ENCODE peak calls at places on chromosomes 12 and 14, in eight cellular contexts. One of them, this sample, is unnamed. For H3K9me2, the result is how much of the 10 kb centered on the place peaks cover.

GRCh38 chr14:57179273-57179672 is 89.4 kb downstream of the EXOC5 start:
- DNase-seq in MM.1S: no peak
- DNase-seq in OCI-LY7: no peak
- DNase-seq in HCT116: no peak
- DNase-seq in SK-N-SH: no peak
- DNase-seq in GM23338: no peak
- DNase-seq in PC-9: no peak
- DNase-seq in PC-3: no peak
- DNase-seq in this sample: no peak

GRCh38 chr14:91872517-91873470 is 5.5 kb upstream of the TC2N start:
- DNase-seq in MM.1S: no peak
- DNase-seq in PC-9: peak
- DNase-seq in SK-N-SH: no peak
- DNase-seq in PC-3: peak
- DNase-seq in OCI-LY7: peak
- DNase-seq in HCT116: no peak
- DNase-seq in GM23338: no peak
- DNase-seq in this sample: no peak

GRCh38 chr14:92263681-92264080 is 59.3 kb upstream of the SLC24A4 start:
- DNase-seq in SK-N-SH: no peak
- DNase-seq in MM.1S: no peak
- DNase-seq in OCI-LY7: no peak
- DNase-seq in PC-9: no peak
- DNase-seq in GM23338: no peak
- DNase-seq in HCT116: no peak
- DNase-seq in PC-3: peak
- DNase-seq in this sample: no peak

GRCh38 chr12:20368653-20369163 is 371 bp downstream of the PDE3A start:
- DNase-seq in OCI-LY7: no peak
- DNase-seq in PC-3: no peak
- DNase-seq in SK-N-SH: peak
- DNase-seq in PC-9: no peak
- DNase-seq in MM.1S: no peak
- DNase-seq in HCT116: no peak
- DNase-seq in GM23338: peak
- DNase-seq in this sample: peak

GRCh38 chr12:92726865-92727264 is 24.1 kb downstream of the PLEKHG7 start:
- DNase-seq in PC-9: no peak
- DNase-seq in HCT116: no peak
- DNase-seq in GM23338: no peak
- DNase-seq in MM.1S: no peak
- DNase-seq in SK-N-SH: no peak
- DNase-seq in PC-3: no peak
- DNase-seq in OCI-LY7: no peak
- DNase-seq in this sample: no peak

GRCh38 chr12:91404362-91404899 is 221.8 kb upstream of the DCN start:
- DNase-seq in SK-N-SH: no peak
- DNase-seq in OCI-LY7: no peak
- DNase-seq in GM23338: no peak
- DNase-seq in MM.1S: no peak
- DNase-seq in HCT116: no peak
- DNase-seq in PC-9: no peak
- DNase-seq in PC-3: no peak
- DNase-seq in this sample: no peak

GRCh38 chr14:38721822-38722431 is 381.1 kb downstream of the SEC23A start:
- DNase-seq in HCT116: peak
- DNase-seq in GM23338: peak
- DNase-seq in SK-N-SH: peak
- DNase-seq in MM.1S: peak
- DNase-seq in OCI-LY7: peak
- DNase-seq in PC-9: peak
- DNase-seq in PC-3: peak
- DNase-seq in this sample: peak

GRCh38 chr14:48111151-48111550 is 435.7 kb upstream of the MDGA2 start:
- DNase-seq in HCT116: no peak
- DNase-seq in MM.1S: no peak
- DNase-seq in PC-3: no peak
- DNase-seq in PC-9: no peak
- DNase-seq in SK-N-SH: no peak
- DNase-seq in OCI-LY7: no peak
- DNase-seq in GM23338: no peak
- DNase-seq in this sample: no peak

GRCh38 chr12:27688671-27689070 is 7.6 kb upstream of the REP15 start:
- DNase-seq in PC-3: no peak
- DNase-seq in GM23338: no peak
- DNase-seq in OCI-LY7: no peak
- DNase-seq in SK-N-SH: no peak
- DNase-seq in HCT116: no peak
- DNase-seq in PC-9: no peak
- DNase-seq in MM.1S: no peak
- DNase-seq in this sample: no peak

GRCh38 chr12:124842800-124843510 is 20.7 kb downstream of the SCARB1 start:
- DNase-seq in HCT116: no peak
- DNase-seq in OCI-LY7: no peak
- DNase-seq in MM.1S: no peak
- DNase-seq in PC-3: no peak
- DNase-seq in PC-9: no peak
- DNase-seq in SK-N-SH: no peak
- DNase-seq in GM23338: no peak
- DNase-seq in this sample: no peak

GRCh38 chr14:81684696-81685095 is 151.0 kb upstream of the SEL1L start:
- DNase-seq in GM23338: no peak
- DNase-seq in MM.1S: no peak
- DNase-seq in PC-9: no peak
- DNase-seq in PC-3: peak
- DNase-seq in HCT116: no peak
- DNase-seq in SK-N-SH: no peak
- DNase-seq in OCI-LY7: no peak
- DNase-seq in this sample: no peak

GRCh38 chr12:132131229-132131628 is 12.9 kb downstream of the DDX51 start:
- DNase-seq in MM.1S: no peak
- DNase-seq in GM23338: no peak
- DNase-seq in SK-N-SH: no peak
- DNase-seq in PC-9: no peak
- DNase-seq in PC-3: no peak
- DNase-seq in OCI-LY7: no peak
- DNase-seq in HCT116: no peak
- DNase-seq in this sample: no peak

GRCh38 chr12:132130690-132131089 is 13.4 kb downstream of the DDX51 start:
- DNase-seq in HCT116: no peak
- DNase-seq in MM.1S: no peak
- DNase-seq in OCI-LY7: no peak
- DNase-seq in GM23338: no peak
- DNase-seq in PC-3: no peak
- DNase-seq in SK-N-SH: no peak
- DNase-seq in PC-9: no peak
- DNase-seq in this sample: no peak

GRCh38 chr12:132127041-132127440 is 17.1 kb downstream of the DDX51 start:
- DNase-seq in HCT116: no peak
- DNase-seq in PC-9: no peak
- DNase-seq in PC-3: no peak
- DNase-seq in SK-N-SH: no peak
- DNase-seq in GM23338: no peak
- DNase-seq in MM.1S: no peak
- DNase-seq in OCI-LY7: no peak
- DNase-seq in this sample: no peak

GRCh38 chr12:132131952-132132351 is 12.2 kb downstream of the DDX51 start:
- DNase-seq in GM23338: no peak
- DNase-seq in PC-3: no peak
- DNase-seq in SK-N-SH: no peak
- DNase-seq in MM.1S: no peak
- DNase-seq in HCT116: no peak
- DNase-seq in OCI-LY7: no peak
- DNase-seq in PC-9: no peak
- DNase-seq in this sample: no peak

DNA sequence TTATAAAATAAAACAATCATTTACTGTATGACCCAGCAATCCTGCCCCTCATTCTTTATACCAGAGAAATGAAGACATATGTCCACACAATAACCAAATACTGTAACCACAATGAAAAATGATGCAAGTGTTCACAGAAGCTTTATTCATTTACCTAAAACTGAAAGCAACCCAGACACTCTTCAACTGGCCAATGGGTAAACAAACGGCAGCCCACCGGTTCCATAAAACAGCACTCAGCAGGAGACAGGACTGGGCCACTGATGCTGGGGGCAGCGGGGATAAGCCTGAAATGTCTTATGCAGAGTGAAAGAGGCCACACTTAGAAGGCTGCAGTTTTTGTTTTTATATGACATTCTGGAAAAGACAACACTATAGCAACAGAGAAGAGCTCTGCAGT is 15.1 kb downstream of the DDX51 start:
- DNase-seq in PC-9: no peak
- DNase-seq in HCT116: no peak
- DNase-seq in GM23338: no peak
- DNase-seq in MM.1S: no peak
- DNase-seq in SK-N-SH: no peak
- DNase-seq in PC-3: no peak
- DNase-seq in OCI-LY7: no peak
- DNase-seq in this sample: no peak
- H3K9me2 ChIP-seq in PC-9: under half
- H3K9me2 ChIP-seq in HCT116: under half
- H3K9me2 ChIP-seq in GM23338: under half
- H3K9me2 ChIP-seq in MM.1S: under half
- H3K9me2 ChIP-seq in SK-N-SH: under half
- H3K9me2 ChIP-seq in PC-3: under half
- H3K9me2 ChIP-seq in OCI-LY7: under half
- H3K9me2 ChIP-seq in this sample: under half

GRCh38 chr12:112424126-112424525 is 5.4 kb downstream of the PTPN11 start:
- DNase-seq in PC-9: no peak
- DNase-seq in SK-N-SH: no peak
- DNase-seq in HCT116: no peak
- DNase-seq in MM.1S: no peak
- DNase-seq in PC-3: no peak
- DNase-seq in OCI-LY7: no peak
- DNase-seq in GM23338: no peak
- DNase-seq in this sample: no peak

GRCh38 chr12:112421363-112421762 is 2.6 kb downstream of the PTPN11 start:
- DNase-seq in OCI-LY7: no peak
- DNase-seq in SK-N-SH: no peak
- DNase-seq in GM23338: no peak
- DNase-seq in MM.1S: no peak
- DNase-seq in PC-3: no peak
- DNase-seq in HCT116: no peak
- DNase-seq in PC-9: no peak
- DNase-seq in this sample: no peak

GRCh38 chr12:112419269-112420133 is 754 bp downstream of the PTPN11 start:
- DNase-seq in PC-3: peak
- DNase-seq in SK-N-SH: no peak
- DNase-seq in GM23338: peak
- DNase-seq in OCI-LY7: no peak
- DNase-seq in MM.1S: peak
- DNase-seq in HCT116: no peak
- DNase-seq in PC-9: peak
- DNase-seq in this sample: peak

GRCh38 chr12:112420740-112421139 is 2.0 kb downstream of the PTPN11 start:
- DNase-seq in GM23338: no peak
- DNase-seq in PC-3: no peak
- DNase-seq in PC-9: no peak
- DNase-seq in MM.1S: no peak
- DNase-seq in HCT116: no peak
- DNase-seq in OCI-LY7: no peak
- DNase-seq in SK-N-SH: no peak
- DNase-seq in this sample: no peak

GRCh38 chr12:112422531-112422930 is 3.8 kb downstream of the PTPN11 start:
- DNase-seq in SK-N-SH: no peak
- DNase-seq in PC-9: no peak
- DNase-seq in PC-3: no peak
- DNase-seq in OCI-LY7: no peak
- DNase-seq in GM23338: peak
- DNase-seq in MM.1S: no peak
- DNase-seq in HCT116: no peak
- DNase-seq in this sample: peak
- TF ChIP-seq CTCF in SK-N-SH: no peak
- TF ChIP-seq CTCF in PC-9: no peak
- TF ChIP-seq CTCF in PC-3: no peak
- TF ChIP-seq CTCF in OCI-LY7: no peak
- TF ChIP-seq CTCF in GM23338: no peak
- TF ChIP-seq CTCF in MM.1S: no peak
- TF ChIP-seq CTCF in HCT116: no peak
- TF ChIP-seq CTCF in this sample: no peak

GRCh38 chr14:41830679-41831078 is 224.0 kb downstream of the LRFN5 start:
- DNase-seq in MM.1S: no peak
- DNase-seq in HCT116: no peak
- DNase-seq in PC-9: no peak
- DNase-seq in SK-N-SH: no peak
- DNase-seq in GM23338: peak
- DNase-seq in OCI-LY7: no peak
- DNase-seq in PC-3: no peak
- DNase-seq in this sample: peak
- H2AFZ ChIP-seq in MM.1S: no peak
- H2AFZ ChIP-seq in HCT116: no peak
- H2AFZ ChIP-seq in PC-9: no peak
- H2AFZ ChIP-seq in SK-N-SH: no peak
- H2AFZ ChIP-seq in GM23338: no peak
- H2AFZ ChIP-seq in OCI-LY7: no peak
- H2AFZ ChIP-seq in PC-3: no peak
- H2AFZ ChIP-seq in this sample: no peak

DNA sequence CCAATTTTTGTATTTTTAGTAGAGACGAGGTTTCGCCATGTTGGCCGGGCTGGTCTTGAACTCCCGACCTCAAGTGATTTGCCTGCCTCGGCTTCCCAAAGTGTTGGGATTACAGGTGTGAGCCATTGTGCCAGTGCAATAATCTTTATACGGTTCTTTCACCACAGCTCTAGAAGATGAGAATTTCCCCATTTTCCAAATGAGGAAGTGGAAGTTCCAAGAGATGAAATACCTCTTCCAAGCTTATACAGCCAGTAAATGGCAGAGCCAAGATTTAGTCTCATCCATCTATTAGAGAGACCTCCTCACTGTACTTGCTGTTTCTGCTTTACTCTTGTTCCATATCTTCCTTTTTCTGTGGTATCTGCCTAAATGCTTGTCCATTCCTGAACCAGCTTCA is 3.1 kb upstream of the LMNTD1 start:
- DNase-seq in PC-9: no peak
- DNase-seq in GM23338: no peak
- DNase-seq in OCI-LY7: no peak
- DNase-seq in MM.1S: no peak
- DNase-seq in PC-3: no peak
- DNase-seq in HCT116: no peak
- DNase-seq in SK-N-SH: no peak
- DNase-seq in this sample: no peak
- H3K9me2 ChIP-seq in PC-9: under half
- H3K9me2 ChIP-seq in GM23338: under half
- H3K9me2 ChIP-seq in OCI-LY7: under half
- H3K9me2 ChIP-seq in MM.1S: under half
- H3K9me2 ChIP-seq in PC-3: under half
- H3K9me2 ChIP-seq in HCT116: under half
- H3K9me2 ChIP-seq in SK-N-SH: under half
- H3K9me2 ChIP-seq in this sample: under half

DNA sequence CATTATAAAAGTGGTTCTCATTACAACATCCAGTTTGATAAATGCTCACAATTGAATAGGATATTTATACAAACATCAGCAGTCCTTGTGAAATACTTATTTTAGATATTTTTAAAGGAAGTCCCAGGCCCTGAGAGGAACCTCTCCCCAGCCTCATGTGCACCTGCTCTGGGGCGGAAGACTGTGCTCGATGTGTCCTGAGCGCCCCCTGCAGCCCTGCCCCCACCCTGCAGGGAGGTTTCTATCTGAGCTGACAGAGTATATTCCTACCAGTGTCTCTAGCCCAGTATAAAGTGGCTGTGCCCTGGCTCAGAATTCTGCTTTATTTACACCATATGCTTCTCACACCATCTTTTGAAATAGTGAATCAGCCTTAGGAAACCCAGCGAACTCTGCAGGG is 1349.1 kb downstream of the TMEM121 start:
- DNase-seq in SK-N-SH: no peak
- DNase-seq in PC-3: no peak
- DNase-seq in GM23338: no peak
- DNase-seq in OCI-LY7: peak
- DNase-seq in PC-9: no peak
- DNase-seq in MM.1S: peak
- DNase-seq in HCT116: no peak
- DNase-seq in this sample: no peak
- TF ChIP-seq CTCF in SK-N-SH: peak
- TF ChIP-seq CTCF in PC-3: peak
- TF ChIP-seq CTCF in GM23338: no peak
- TF ChIP-seq CTCF in OCI-LY7: peak
- TF ChIP-seq CTCF in PC-9: no peak
- TF ChIP-seq CTCF in MM.1S: peak
- TF ChIP-seq CTCF in HCT116: no peak
- TF ChIP-seq CTCF in this sample: no peak